ENCODE peak calls at places on chromosomes 4 and X, in eight cellular contexts. C, H, M, K, E, J, I and L are unnamed samples.

GRCh38 chr4:159747983-159748382 is 645.1 kb downstream of the RAPGEF2 start:
- DNase-seq in C (no peak), H (no peak), M (no peak), K (no peak), E (no peak), J (no peak), I (no peak), L (no peak)

GRCh38 chr4:47752214-47752613 is 85.7 kb downstream of the CORIN start:
- DNase-seq in C (no peak), H (no peak), M (no peak), K (no peak), E (no peak), J (no peak), I (no peak), L (no peak)

GRCh38 chr4:153114771-153115321 is 89.4 kb upstream of the TRIM2 start:
- DNase-seq in C (no peak), H (no peak), M (peak; percentile 42), K (no peak), E (no peak), J (peak; percentile 6), I (no peak), L (peak; percentile 69)

GRCh38 chr4:6873792-6874461 is 35.7 kb upstream of the TBC1D14 start:
- DNase-seq in C (peak; percentile 75), H (peak; percentile 70), M (peak; percentile 80), K (peak; percentile 86), E (peak; percentile 81), J (peak; percentile 69), I (peak; percentile 75), L (no peak)

GRCh38 chr4:86359944-86360478 is at the start of gene MAPK10:
- DNase-seq in C (peak; percentile 63), H (peak; percentile 61), M (peak; percentile 81), K (peak; percentile 54), E (peak; percentile 84), J (no peak), I (peak; percentile 82), L (peak; percentile 69)

GRCh38 chrX:21883258-21883657 is 27.5 kb downstream of the YY2 start:
- DNase-seq in C (no peak), H (no peak), M (no peak), K (no peak), E (no peak), J (no peak), I (no peak), L (peak; percentile 20)

GRCh38 chrX:19673334-19674040 is 158.2 kb upstream of the MAP3K15 start:
- DNase-seq in C (no peak), H (no peak), M (peak; percentile 80), K (peak; percentile 69), E (peak; percentile 57), J (no peak), I (no peak), L (peak; percentile 94)

GRCh38 chrX:2391869-2392606 is 108.7 kb downstream of the DHRSX start:
- DNase-seq in C (no peak), H (no peak), M (no peak), K (no peak), E (no peak), J (no peak), I (peak; percentile 96), L (peak; percentile 64)

GRCh38 chr4:52244103-52244772 is 193.1 kb downstream of the SPATA18 start:
- DNase-seq in C (no peak), H (no peak), M (no peak), K (no peak), E (no peak), J (no peak), I (no peak), L (no peak)

GRCh38 chr4:67204441-67204840 is 340.9 kb downstream of the CENPC start:
- DNase-seq in C (no peak), H (no peak), M (no peak), K (no peak), E (peak; percentile 63), J (no peak), I (no peak), L (no peak)